ENCODE peak calls at places on chromosome 6, in five cellular contexts. A is activated CD4-positive, alpha-beta T cell treated with anti-CD3 and anti-CD28 coated beads, Interleukin-2, amount 50 U/mL, for 1 hour; G is heart right ventricle; N is ELF-1; Q is testis. T is an unnamed sample.

GRCh38 chr6:106981901-106982300 is 7.4 kb upstream of the CD24 start:
- DNase-seq in Q (no peak), A (no peak), G (no peak), N (no peak), T (no peak)

GRCh38 chr6:14274016-14274415 is 156.4 kb downstream of the CD83 start:
- DNase-seq in Q (no peak), G (no peak), A (no peak), N (no peak), T (no peak)

GRCh38 chr6:91149914-91150674 is 563.2 kb upstream of the MAP3K7 start:
- DNase-seq in A (no peak), G (no peak), Q (no peak), N (no peak), T (no peak)

GRCh38 chr6:134249759-134250602 is 67.9 kb downstream of the SGK1 start:
- DNase-seq in G (no peak), Q (no peak), A (no peak), N (no peak), T (no peak)

GRCh38 chr6:158835616-158836221 is 16.6 kb upstream of the EZR start:
- DNase-seq in N (peak), Q (no peak), A (no peak), G (peak), T (no peak)

GRCh38 chr6:125273965-125274364 is 27.8 kb downstream of the HDDC2 start:
- DNase-seq in G (peak), N (no peak), A (no peak), Q (no peak), T (no peak)

GRCh38 chr6:35719830-35720733 is 16.8 kb upstream of the ARMC12 start:
- DNase-seq in G (peak), Q (peak), N (peak), A (no peak), T (no peak)

GRCh38 chr6:20119446-20119845 is 92.8 kb downstream of the MBOAT1 start:
- DNase-seq in Q (no peak), A (no peak), N (no peak), G (no peak), T (no peak)

GRCh38 chr6:3857822-3858221 is 8.6 kb downstream of the FAM50B start:
- DNase-seq in A (no peak), N (no peak), Q (no peak), G (no peak), T (no peak)

GRCh38 chr6:170402318-170403040 is 95.9 kb downstream of the FAM120B start:
- DNase-seq in A (no peak), Q (no peak), G (no peak), N (peak), T (no peak)

GRCh38 chr6:48109902-48110301 is 1.1 kb downstream of the PTCHD4 start:
- DNase-seq in G (no peak), N (no peak), A (no peak), Q (no peak), T (no peak)

GRCh38 chr6:28871335-28872156 is 52.2 kb downstream of the TRIM27 start:
- DNase-seq in G (no peak), N (no peak), Q (no peak), A (no peak), T (no peak)

GRCh38 chr6:137115653-137116052 is 57.8 kb downstream of the IL22RA2 start:
- DNase-seq in N (no peak), Q (no peak), G (no peak), A (no peak), T (no peak)

GRCh38 chr6:44002071-44002590 is 125.1 kb downstream of the MRPL14 start:
- DNase-seq in N (peak), Q (no peak), A (no peak), G (no peak), T (no peak)

GRCh38 chr6:95693108-95693507 is 115.8 kb downstream of the MANEA start:
- DNase-seq in A (no peak), N (peak), G (no peak), Q (no peak), T (no peak)